ENCODE peak calls at places on chromosomes 4 and X, in five cellular contexts. Z, Y, T, L and F are unnamed samples.
A peak's percentile ranks its signal among the peaks of the same experiment; 100 is the strongest.

GRCh38 chrX:150897371-150898319 is 823 bp downstream of the CD99L2 start:
- DNase-seq in Z (peak; percentile 23), Y (peak; percentile 1), T (peak; percentile 34), L (peak; percentile 56), F (peak; percentile 62)

GRCh38 chr4:159009521-159009920 is 93.4 kb upstream of the RAPGEF2 start:
- DNase-seq in Z (no peak), Y (no peak), T (no peak), L (no peak), F (no peak)

GRCh38 chrX:11968470-11968869 is 169.8 kb upstream of the FRMPD4 start:
- DNase-seq in Z (no peak), Y (no peak), T (no peak), L (no peak), F (no peak)

GRCh38 chrX:154732421-154733071 is 18.3 kb downstream of the GAB3 start:
- DNase-seq in Z (no peak), Y (no peak), T (no peak), L (no peak), F (no peak)

GRCh38 chr4:48042979-48043461 is 26.4 kb downstream of the NIPAL1 start:
- DNase-seq in Z (no peak), Y (no peak), T (no peak), L (peak; percentile 26), F (no peak)

GRCh38 chr4:153152453-153153338 is 51.5 kb upstream of the TRIM2 start:
- DNase-seq in Z (peak; percentile 44), Y (peak; percentile 23), T (peak; percentile 77), L (peak; percentile 49), F (peak; percentile 65)

GRCh38 chr4:75596061-75596460 is 34.3 kb downstream of the CDKL2 start:
- DNase-seq in Z (no peak), Y (no peak), T (no peak), L (no peak), F (no peak)

GRCh38 chr4:168885416-168885815 is 124.6 kb downstream of the CBR4 start:
- DNase-seq in Z (no peak), Y (no peak), T (no peak), L (no peak), F (no peak)

GRCh38 chr4:19583827-19584569 is 667.7 kb upstream of the SLIT2 start:
- DNase-seq in Z (no peak), Y (no peak), T (no peak), L (no peak), F (no peak)

GRCh38 chrX:39773923-39774803 is 323.6 kb downstream of the BCOR start:
- DNase-seq in Z (no peak), Y (no peak), T (no peak), L (no peak), F (no peak)

GRCh38 chr4:142815834-142816233 is 30.3 kb downstream of the INPP4B start:
- DNase-seq in Z (no peak), Y (no peak), T (no peak), L (peak; percentile 4), F (no peak)

GRCh38 chr4:176464748-176465147 is 145.0 kb downstream of the SPCS3 start:
- DNase-seq in Z (no peak), Y (no peak), T (no peak), L (peak; percentile 41), F (no peak)